ENCODE peak calls at places on chromosomes 3 and 15, in four cellular contexts. G is mammary epithelial cell, D is left ventricle myocardium inferior, R is astrocyte. Z is an unnamed sample. For H3K4me1, the result is how much of the 10 kb centered on the place peaks cover.

GRCh38 chr3:124407260-124407659 is 323.0 kb upstream of the UMPS start:
- DNase-seq in R (peak), G (no peak), D (no peak), Z (no peak)

GRCh38 chr3:139281096-139281495 is 62.7 kb upstream of the MRPS22 start:
- DNase-seq in R (peak), D (no peak), G (no peak), Z (peak)

GRCh38 chr3:21705769-21706168 is 45.2 kb downstream of the ZNF385D start:
- DNase-seq in G (peak), D (peak), R (peak), Z (peak)

GRCh38 chr3:87132801-87133200 is 94.3 kb upstream of the CHMP2B start:
- DNase-seq in D (no peak), R (no peak), G (no peak), Z (no peak)

GRCh38 chr3:25542571-25543039 is 114.5 kb downstream of the RARB start:
- DNase-seq in R (no peak), G (no peak), D (no peak), Z (no peak)

GRCh38 chr3:176919836-176920760 is 277.2 kb downstream of the TBL1XR1 start:
- DNase-seq in R (peak), D (no peak), G (peak), Z (no peak)

GRCh38 chr3:1087066-1087555 is 5.7 kb upstream of the CNTN6 start:
- DNase-seq in G (peak), R (peak), D (no peak), Z (peak)

GRCh38 chr3:11776346-11776745 is 70.3 kb downstream of the TAMM41 start:
- DNase-seq in R (no peak), D (no peak), G (peak), Z (no peak)

GRCh38 chr3:44845528-44846520 is 15.9 kb upstream of the TMEM42 start:
- DNase-seq in R (peak), D (peak), G (peak), Z (peak)

GRCh38 chr3:18127181-18127863 is 297.8 kb downstream of the SATB1 start:
- DNase-seq in R (no peak), D (no peak), G (no peak), Z (no peak)

GRCh38 chr15:83108266-83109219 is 1.1 kb downstream of the TM6SF1 start:
- DNase-seq in R (no peak), G (no peak), D (peak), Z (peak)

GRCh38 chr15:52224211-52224610 is 33.0 kb upstream of the GNB5 start:
- DNase-seq in G (no peak), D (no peak), R (no peak), Z (no peak)

GRCh38 chr3:43621406-43621973 is 321 bp downstream of the ANO10 start:
- DNase-seq in R (no peak), D (no peak), G (no peak), Z (peak)

GRCh38 chr3:101936419-101937331 is 87.4 kb downstream of the NFKBIZ start:
- DNase-seq in D (no peak), R (peak), G (peak), Z (no peak)

GRCh38 chr3:53159415-53160135 is 1.4 kb upstream of the PRKCD start:
- DNase-seq in R (no peak), G (no peak), D (no peak), Z (no peak)

GRCh38 chr3:50519471-50520089 is 16.1 kb upstream of the CACNA2D2 start:
- DNase-seq in D (peak), R (peak), G (peak), Z (peak)

GRCh38 chr15:50108446-50108845 is 10.6 kb downstream of the ATP8B4 start:
- DNase-seq in G (no peak), R (no peak), D (no peak), Z (no peak)

GRCh38 chr15:34837246-34838016 is 42.1 kb upstream of the ACTC1 start:
- DNase-seq in D (no peak), G (peak), R (peak), Z (peak)

GRCh38 chr15:68411735-68412134 is 20.2 kb downstream of the ITGA11 start:
- DNase-seq in R (no peak), D (no peak), G (no peak), Z (no peak)

GRCh38 chr3:63228087-63228486 is 50.0 kb upstream of the SYNPR start:
- DNase-seq in R (no peak), G (no peak), D (no peak), Z (no peak)

GRCh38 chr3:64687781-64688515 is at the start of gene ADAMTS9:
- DNase-seq in G (peak), D (peak), R (peak), Z (peak)

GRCh38 chr15:52021892-52022540 is 3.0 kb downstream of the MAPK6 start:
- DNase-seq in R (no peak), D (no peak), G (no peak), Z (no peak)

GRCh38 chr3:133914839-133915600 is 19.3 kb upstream of the RAB6B start:
- DNase-seq in G (no peak), D (no peak), R (no peak), Z (no peak)

DNA sequence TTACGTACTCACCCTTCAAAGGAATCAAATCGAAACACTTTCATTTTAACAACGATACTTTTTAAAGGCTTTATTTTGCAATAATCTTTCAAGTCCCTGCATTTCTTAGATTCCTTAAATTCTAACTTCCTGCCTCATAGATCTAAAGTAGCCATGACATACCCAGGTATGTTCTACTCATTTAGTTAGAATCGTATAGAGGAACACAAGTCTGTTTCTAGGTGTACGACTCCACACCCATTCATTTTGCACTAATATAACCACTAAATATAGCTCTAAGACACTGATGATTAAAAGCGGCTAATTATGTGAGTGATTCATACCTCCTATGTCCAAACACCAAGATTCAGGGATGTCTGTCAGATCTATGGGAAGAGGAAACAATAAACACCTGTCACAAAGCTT is 1.3 kb downstream of the ATP13A3 start:
- DNase-seq in G (peak), D (no peak), R (peak), Z (no peak)
- H3K4me1 ChIP-seq in G (under half), D (half or more), R (under half), Z (under half)

GRCh38 chr3:57088503-57088902 is 28.0 kb downstream of the SPATA12 start:
- DNase-seq in G (no peak), R (no peak), D (no peak), Z (no peak)
- H3K4me3 ChIP-seq in G (no peak), R (no peak), D (no peak), Z (no peak)

GRCh38 chr3:150421799-150422548 is 13.9 kb downstream of the TSC22D2 start:
- DNase-seq in G (peak), R (peak), D (no peak), Z (no peak)

GRCh38 chr3:150426292-150426691 is 18.2 kb downstream of the TSC22D2 start:
- DNase-seq in G (no peak), R (no peak), D (no peak), Z (no peak)

GRCh38 chr3:150419959-150420358 is 11.9 kb downstream of the TSC22D2 start:
- DNase-seq in R (no peak), G (no peak), D (no peak), Z (no peak)

GRCh38 chr3:150419076-150419868 is 11.2 kb downstream of the TSC22D2 start:
- DNase-seq in G (no peak), D (no peak), R (peak), Z (no peak)

GRCh38 chr3:150421256-150421655 is 13.2 kb downstream of the TSC22D2 start:
- DNase-seq in G (no peak), D (no peak), R (no peak), Z (no peak)
- H3K4me1 ChIP-seq in G (under half), D (half or more), R (under half), Z (under half)

GRCh38 chr3:41207355-41207754 is 8.1 kb downstream of the CTNNB1 start:
- DNase-seq in R (no peak), G (no peak), D (no peak), Z (no peak)

GRCh38 chr3:41205591-41205990 is 6.3 kb downstream of the CTNNB1 start:
- DNase-seq in D (no peak), R (no peak), G (no peak), Z (no peak)

GRCh38 chr3:41202834-41203345 is 3.6 kb downstream of the CTNNB1 start:
- DNase-seq in G (peak), R (peak), D (no peak), Z (no peak)

GRCh38 chr3:41202075-41202833 is 2.9 kb downstream of the CTNNB1 start:
- DNase-seq in R (no peak), G (peak), D (no peak), Z (no peak)

DNA sequence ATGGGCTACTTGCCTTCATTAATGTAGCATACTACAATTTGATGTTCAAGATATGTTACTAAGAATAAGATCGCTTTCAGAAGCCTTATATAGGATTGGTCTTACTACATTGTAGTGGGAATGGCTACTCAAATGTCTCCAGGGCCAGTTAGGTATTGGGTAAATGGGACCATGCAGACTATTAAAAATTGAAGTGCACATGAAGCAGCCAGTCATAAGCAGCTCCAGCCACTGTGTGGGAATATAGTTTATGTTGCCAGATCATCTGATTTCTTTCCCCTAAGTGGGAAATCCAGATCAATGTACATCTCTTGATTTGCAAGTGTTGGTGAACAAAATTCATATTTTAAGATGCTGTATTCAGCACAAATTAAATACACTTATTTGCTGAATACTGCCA is 5.1 kb downstream of the CTNNB1 start:
- DNase-seq in G (no peak), R (no peak), D (no peak), Z (no peak)
- H3K4me3 ChIP-seq in G (no peak), R (no peak), D (peak), Z (no peak)

GRCh38 chr15:63509056-63509696 is 4.8 kb downstream of the USP3 start:
- DNase-seq in D (no peak), R (no peak), G (no peak), Z (no peak)
- H3K4me1 ChIP-seq in D (half or more), R (under half), G (under half), Z (half or more)

GRCh38 chr15:91853501-91853967 is at the start of gene SLCO3A1:
- DNase-seq in D (peak), G (peak), R (no peak), Z (peak)

GRCh38 chr15:91857224-91857585 is 3.7 kb downstream of the SLCO3A1 start:
- DNase-seq in G (no peak), D (no peak), R (no peak), Z (no peak)

GRCh38 chr15:91853968-91854943 is 748 bp downstream of the SLCO3A1 start:
- DNase-seq in G (peak), R (no peak), D (peak), Z (peak)

GRCh38 chr15:91855684-91856553 is 2.4 kb downstream of the SLCO3A1 start:
- DNase-seq in R (no peak), D (no peak), G (peak), Z (no peak)

GRCh38 chr15:91855241-91855640 is 1.7 kb downstream of the SLCO3A1 start:
- DNase-seq in R (no peak), G (no peak), D (no peak), Z (no peak)
- H3K4me3 ChIP-seq in R (no peak), G (peak), D (peak), Z (no peak)

DNA sequence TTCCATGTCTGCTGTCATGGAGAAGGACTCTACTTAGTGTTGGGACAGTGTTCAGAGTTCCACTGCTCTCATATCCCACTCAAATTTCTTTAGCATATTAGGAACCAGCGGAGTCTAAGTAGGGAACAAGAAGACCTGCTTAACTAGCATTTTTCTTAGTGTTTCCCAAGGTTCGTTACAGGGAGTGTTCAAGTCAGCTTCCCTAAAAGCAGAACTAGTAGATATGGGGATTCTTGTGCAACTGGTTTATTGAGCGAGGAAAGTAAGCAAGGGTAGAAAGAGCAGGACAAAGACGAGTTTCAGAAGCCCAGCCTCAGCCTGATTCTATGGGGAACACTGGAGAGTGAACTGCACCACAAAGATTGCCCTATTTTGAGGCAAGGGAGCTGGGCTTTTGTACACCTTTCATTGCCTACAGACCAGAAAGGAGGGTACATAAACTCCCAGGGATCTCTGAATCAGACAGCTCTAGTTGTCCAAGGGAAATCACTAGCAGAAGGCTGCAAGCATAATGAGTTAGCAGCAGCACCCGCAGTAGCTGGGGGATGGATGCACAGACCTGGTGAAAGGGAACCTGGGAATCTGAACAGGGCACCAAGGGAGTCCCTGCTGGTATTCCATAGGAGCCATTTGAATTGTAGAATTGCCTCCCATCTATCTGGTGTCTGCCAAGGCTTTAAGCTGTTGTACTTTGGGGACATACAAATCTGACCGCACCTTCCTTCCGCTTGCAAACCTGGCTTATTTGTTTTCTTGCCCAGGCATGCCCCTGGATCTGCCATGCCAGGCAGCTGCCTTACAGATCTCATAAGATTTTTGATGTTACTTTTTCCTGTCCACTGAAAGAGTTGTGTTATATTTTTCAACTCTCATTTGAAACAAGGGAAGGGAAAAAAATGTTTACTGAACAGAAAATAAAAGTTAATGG is 15.1 kb downstream of the CMTM7 start:
- DNase-seq in D (no peak), G (peak), R (no peak), Z (no peak)
- H3K4me1 ChIP-seq in D (under half), G (half or more), R (under half), Z (under half)

GRCh38 chr3:115165266-115165665 is 18.2 kb upstream of the ZBTB20 start:
- DNase-seq in R (no peak), G (no peak), D (no peak), Z (no peak)
- H3K4me3 ChIP-seq in R (no peak), G (no peak), D (no peak), Z (no peak)

GRCh38 chr3:127000792-127001191 is 17.9 kb downstream of the PLXNA1 start:
- DNase-seq in G (no peak), D (no peak), R (no peak), Z (no peak)
- H3K4me1 ChIP-seq in G (half or more), D (half or more), R (under half), Z (under half)

DNA sequence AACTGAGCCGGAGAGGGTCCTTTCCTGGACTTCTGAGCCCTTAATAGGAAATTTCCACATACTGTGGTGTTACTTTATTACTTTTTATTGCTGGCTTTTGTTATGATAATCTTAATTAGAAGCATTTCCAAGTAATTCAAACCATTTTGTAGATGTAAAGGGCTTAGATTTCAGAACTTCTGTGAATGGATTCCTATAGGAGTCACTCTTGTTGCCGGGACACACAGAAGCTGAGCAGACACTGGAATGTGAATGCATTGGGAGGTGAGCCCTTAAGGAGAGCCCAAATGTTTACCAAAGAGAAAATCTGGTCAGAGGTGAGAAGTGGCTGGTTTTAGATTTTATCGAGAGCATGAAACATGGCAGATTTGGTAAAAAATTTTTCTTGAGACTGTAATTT is 87.4 kb downstream of the FNDC3B start:
- DNase-seq in G (no peak), R (no peak), D (no peak), Z (no peak)
- H3K4me3 ChIP-seq in G (no peak), R (no peak), D (no peak), Z (no peak)

Z was measured in adrenal gland.